ENCODE peak calls at places on chromosome 3, in four cellular contexts. One of them, this sample, is unnamed.

GRCh38 chr3:194273396-194274310 is 77.5 kb downstream of the CPN2 start:
- DNase-seq in transverse colon: no peak
- DNase-seq in esophagus squamous epithelium: no peak
- DNase-seq in uterus: peak; percentile 20
- DNase-seq in this sample: no peak

GRCh38 chr3:57958642-57959406 is 49.4 kb upstream of the FLNB start:
- DNase-seq in uterus: peak; percentile 41
- DNase-seq in transverse colon: peak; percentile 64
- DNase-seq in esophagus squamous epithelium: no peak
- DNase-seq in this sample: no peak

GRCh38 chr3:189458536-189458935 is 172.7 kb upstream of the TP63 start:
- DNase-seq in esophagus squamous epithelium: no peak
- DNase-seq in uterus: no peak
- DNase-seq in transverse colon: no peak
- DNase-seq in this sample: no peak

GRCh38 chr3:56022619-56023018 is 445.6 kb downstream of the ERC2 start:
- DNase-seq in esophagus squamous epithelium: no peak
- DNase-seq in uterus: no peak
- DNase-seq in transverse colon: no peak
- DNase-seq in this sample: no peak

GRCh38 chr3:16280671-16281070 is 15.7 kb downstream of the OXNAD1 start:
- DNase-seq in esophagus squamous epithelium: no peak
- DNase-seq in transverse colon: no peak
- DNase-seq in uterus: no peak
- DNase-seq in this sample: no peak

GRCh38 chr3:21326704-21327103 is 424.3 kb downstream of the ZNF385D start:
- DNase-seq in transverse colon: no peak
- DNase-seq in uterus: no peak
- DNase-seq in esophagus squamous epithelium: no peak
- DNase-seq in this sample: no peak

GRCh38 chr3:33277193-33277882 is at the start of gene FBXL2:
- DNase-seq in esophagus squamous epithelium: no peak
- DNase-seq in transverse colon: peak; percentile 24
- DNase-seq in uterus: peak; percentile 41
- DNase-seq in this sample: no peak

GRCh38 chr3:65992106-65992505 is 46.6 kb downstream of the MAGI1 start:
- DNase-seq in transverse colon: no peak
- DNase-seq in uterus: no peak
- DNase-seq in esophagus squamous epithelium: no peak
- DNase-seq in this sample: no peak

GRCh38 chr3:165983284-165983683 is 146.1 kb upstream of the BCHE start:
- DNase-seq in transverse colon: no peak
- DNase-seq in uterus: no peak
- DNase-seq in esophagus squamous epithelium: no peak
- DNase-seq in this sample: no peak

GRCh38 chr3:154090116-154090420 is 31.1 kb upstream of the ARHGEF26 start:
- DNase-seq in uterus: no peak
- DNase-seq in transverse colon: no peak
- DNase-seq in esophagus squamous epithelium: no peak
- DNase-seq in this sample: no peak

GRCh38 chr3:114418724-114419543 is 125.1 kb downstream of the TIGIT start:
- DNase-seq in transverse colon: no peak
- DNase-seq in esophagus squamous epithelium: no peak
- DNase-seq in uterus: no peak
- DNase-seq in this sample: no peak

GRCh38 chr3:114081022-114081421 is 24.5 kb downstream of the QTRT2 start:
- DNase-seq in uterus: no peak
- DNase-seq in esophagus squamous epithelium: no peak
- DNase-seq in transverse colon: no peak
- DNase-seq in this sample: no peak

GRCh38 chr3:95302044-95302443 is 1239.2 kb downstream of the NSUN3 start:
- DNase-seq in transverse colon: no peak
- DNase-seq in esophagus squamous epithelium: no peak
- DNase-seq in uterus: no peak
- DNase-seq in this sample: no peak

GRCh38 chr3:113948015-113948917 is 453 bp downstream of the ZDHHC23 start:
- DNase-seq in transverse colon: peak; percentile 65
- DNase-seq in uterus: no peak
- DNase-seq in esophagus squamous epithelium: no peak
- DNase-seq in this sample: no peak

GRCh38 chr3:177778633-177779032 is 581.4 kb upstream of the TBL1XR1 start:
- DNase-seq in esophagus squamous epithelium: no peak
- DNase-seq in uterus: no peak
- DNase-seq in transverse colon: no peak
- DNase-seq in this sample: no peak

GRCh38 chr3:71912839-71913495 is 128.0 kb upstream of the PROK2 start:
- DNase-seq in uterus: no peak
- DNase-seq in esophagus squamous epithelium: no peak
- DNase-seq in transverse colon: no peak
- DNase-seq in this sample: no peak

GRCh38 chr3:8436667-8437287 is 64.8 kb upstream of the LMCD1 start:
- DNase-seq in uterus: no peak
- DNase-seq in esophagus squamous epithelium: no peak
- DNase-seq in transverse colon: no peak
- DNase-seq in this sample: no peak

GRCh38 chr3:58055309-58055708 is 47.1 kb downstream of the FLNB start:
- DNase-seq in transverse colon: no peak
- DNase-seq in esophagus squamous epithelium: no peak
- DNase-seq in uterus: no peak
- DNase-seq in this sample: no peak

GRCh38 chr3:43638594-43639447 is 17.0 kb upstream of the ANO10 start:
- DNase-seq in esophagus squamous epithelium: no peak
- DNase-seq in transverse colon: peak; percentile 73
- DNase-seq in uterus: no peak
- DNase-seq in this sample: no peak

GRCh38 chr3:181711325-181712135 is at the start of gene SOX2:
- DNase-seq in esophagus squamous epithelium: no peak
- DNase-seq in transverse colon: peak; percentile 48
- DNase-seq in uterus: no peak
- DNase-seq in this sample: no peak

DNA sequence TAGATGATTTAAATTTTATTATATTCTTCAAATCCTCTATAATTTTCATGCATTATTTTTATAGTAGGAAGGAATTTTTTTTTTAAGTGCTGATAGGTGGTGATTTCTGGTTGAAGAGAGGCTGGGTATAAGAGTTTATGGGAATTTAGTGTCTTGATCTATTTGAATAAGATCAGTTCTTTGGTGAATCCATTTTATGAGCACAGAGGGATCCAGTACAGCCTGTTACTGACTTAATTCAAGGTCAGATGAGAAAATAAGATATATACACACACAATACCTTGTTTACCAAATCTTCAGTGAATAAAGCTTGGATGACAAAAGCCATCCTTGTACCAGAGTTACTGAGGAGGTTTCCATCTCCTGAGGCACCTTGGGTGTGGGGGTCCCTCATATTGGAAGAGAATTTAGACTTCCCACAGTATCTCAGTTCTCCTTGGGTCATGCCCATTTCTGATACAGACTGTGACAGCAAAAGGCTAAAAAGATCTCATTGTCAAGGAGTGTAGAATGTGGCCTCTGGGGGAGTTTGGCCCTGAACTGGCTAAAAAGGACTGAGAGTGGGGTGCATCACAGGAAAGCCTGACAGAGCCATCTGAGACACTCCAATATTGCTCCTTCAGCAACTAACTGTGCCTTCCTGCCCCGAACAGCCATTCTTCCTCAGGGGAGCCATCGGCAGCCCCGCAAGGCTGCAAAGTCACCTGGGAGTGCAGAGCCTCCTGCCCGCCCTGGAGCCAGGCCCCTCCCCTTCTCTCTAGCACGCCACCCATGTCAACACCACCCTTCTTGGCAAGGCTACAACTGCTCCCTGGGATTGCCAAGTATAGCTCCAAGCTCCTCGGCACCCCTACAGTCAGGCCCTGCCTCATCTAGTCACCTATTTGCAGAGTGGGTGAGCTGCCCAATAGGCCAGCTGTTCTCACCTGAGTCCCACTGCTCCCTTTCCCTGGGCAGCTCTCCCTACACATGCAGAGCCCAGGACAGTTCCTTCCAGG is 43.1 kb upstream of the HACD2 start:
- DNase-seq in uterus: peak; percentile 47
- DNase-seq in esophagus squamous epithelium: no peak
- DNase-seq in transverse colon: peak; percentile 47
- DNase-seq in this sample: peak; percentile 76
- H3K4me1 ChIP-seq in uterus: no peaks in the 10 kb centered on the region
- H3K4me1 ChIP-seq in esophagus squamous epithelium: peaks cover 23% of the 10 kb centered on the region
- H3K4me1 ChIP-seq in transverse colon: peaks cover 8% of the 10 kb centered on the region
- H3K4me1 ChIP-seq in this sample: peaks cover 18% of the 10 kb centered on the region

GRCh38 chr3:129016725-129017530 is 15.8 kb downstream of the EFCC1 start:
- DNase-seq in esophagus squamous epithelium: no peak
- DNase-seq in uterus: no peak
- DNase-seq in transverse colon: peak; percentile 79
- DNase-seq in this sample: no peak

GRCh38 chr3:129014793-129015345 is 13.8 kb downstream of the EFCC1 start:
- DNase-seq in esophagus squamous epithelium: no peak
- DNase-seq in transverse colon: no peak
- DNase-seq in uterus: no peak
- DNase-seq in this sample: no peak

GRCh38 chr3:129016366-129016724 is 15.2 kb downstream of the EFCC1 start:
- DNase-seq in esophagus squamous epithelium: no peak
- DNase-seq in transverse colon: peak; percentile 85
- DNase-seq in uterus: no peak
- DNase-seq in this sample: no peak

GRCh38 chr3:129014148-129014547 is 13.0 kb downstream of the EFCC1 start:
- DNase-seq in transverse colon: no peak
- DNase-seq in uterus: no peak
- DNase-seq in esophagus squamous epithelium: no peak
- DNase-seq in this sample: no peak

DNA sequence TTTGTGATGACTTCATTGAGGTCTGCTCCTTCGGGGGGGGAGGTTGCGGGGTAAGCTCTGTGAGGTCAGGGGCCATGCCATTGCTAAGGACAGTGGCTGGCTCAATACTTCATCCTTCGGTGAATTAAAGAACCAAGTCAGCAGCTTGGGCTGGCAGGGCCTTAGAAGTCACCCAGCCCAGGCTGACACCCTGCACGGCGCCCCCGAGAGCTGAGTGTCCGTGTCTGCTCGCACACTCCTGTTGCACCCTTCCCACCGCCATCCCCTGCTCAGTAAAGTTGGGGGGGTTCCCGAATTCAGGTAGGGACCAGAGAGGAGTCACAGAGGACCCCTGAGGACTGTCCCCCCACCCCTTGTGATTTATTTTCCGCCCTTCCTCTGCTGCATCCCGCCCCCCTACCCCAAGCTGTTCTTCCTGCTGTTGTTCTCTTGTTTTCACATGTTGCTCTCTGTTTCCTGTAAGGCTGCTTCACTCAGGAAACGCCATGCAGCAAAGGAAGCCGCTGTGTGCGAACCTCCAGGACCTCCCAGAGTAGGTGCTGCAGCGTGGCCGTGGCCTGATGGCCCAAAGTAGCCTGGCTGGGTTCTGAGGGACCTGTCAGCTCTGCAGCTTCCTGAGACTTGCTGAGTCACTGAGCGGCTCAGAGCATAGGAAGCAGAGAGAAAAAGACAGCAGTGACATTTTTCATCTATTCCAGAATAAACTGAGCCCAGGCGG is 14.4 kb downstream of the EFCC1 start:
- DNase-seq in esophagus squamous epithelium: no peak
- DNase-seq in uterus: no peak
- DNase-seq in transverse colon: peak; percentile 39
- DNase-seq in this sample: no peak
- TF ChIP-seq POLR2A in esophagus squamous epithelium: no peak
- TF ChIP-seq POLR2A in uterus: no peak
- TF ChIP-seq POLR2A in transverse colon: no peak
- TF ChIP-seq POLR2A in this sample: no peak

GRCh38 chr3:197167546-197167945 is 130.9 kb downstream of the DLG1 start:
- DNase-seq in uterus: no peak
- DNase-seq in esophagus squamous epithelium: no peak
- DNase-seq in transverse colon: no peak
- DNase-seq in this sample: no peak
- TF ChIP-seq CTCF in uterus: no peak
- TF ChIP-seq CTCF in esophagus squamous epithelium: no peak
- TF ChIP-seq CTCF in transverse colon: no peak
- TF ChIP-seq CTCF in this sample: no peak

GRCh38 chr3:12966847-12967750 is 106.1 kb downstream of the IQSEC1 start:
- DNase-seq in uterus: no peak
- DNase-seq in esophagus squamous epithelium: no peak
- DNase-seq in transverse colon: peak; percentile 31
- DNase-seq in this sample: no peak

GRCh38 chr3:12963869-12964712 is 109.1 kb downstream of the IQSEC1 start:
- DNase-seq in esophagus squamous epithelium: no peak
- DNase-seq in transverse colon: no peak
- DNase-seq in uterus: no peak
- DNase-seq in this sample: no peak

GRCh38 chr3:12965999-12966846 is 107.0 kb downstream of the IQSEC1 start:
- DNase-seq in uterus: no peak
- DNase-seq in transverse colon: no peak
- DNase-seq in esophagus squamous epithelium: no peak
- DNase-seq in this sample: no peak

GRCh38 chr3:12963184-12963868 is 109.9 kb downstream of the IQSEC1 start:
- DNase-seq in uterus: no peak
- DNase-seq in esophagus squamous epithelium: no peak
- DNase-seq in transverse colon: no peak
- DNase-seq in this sample: no peak

DNA sequence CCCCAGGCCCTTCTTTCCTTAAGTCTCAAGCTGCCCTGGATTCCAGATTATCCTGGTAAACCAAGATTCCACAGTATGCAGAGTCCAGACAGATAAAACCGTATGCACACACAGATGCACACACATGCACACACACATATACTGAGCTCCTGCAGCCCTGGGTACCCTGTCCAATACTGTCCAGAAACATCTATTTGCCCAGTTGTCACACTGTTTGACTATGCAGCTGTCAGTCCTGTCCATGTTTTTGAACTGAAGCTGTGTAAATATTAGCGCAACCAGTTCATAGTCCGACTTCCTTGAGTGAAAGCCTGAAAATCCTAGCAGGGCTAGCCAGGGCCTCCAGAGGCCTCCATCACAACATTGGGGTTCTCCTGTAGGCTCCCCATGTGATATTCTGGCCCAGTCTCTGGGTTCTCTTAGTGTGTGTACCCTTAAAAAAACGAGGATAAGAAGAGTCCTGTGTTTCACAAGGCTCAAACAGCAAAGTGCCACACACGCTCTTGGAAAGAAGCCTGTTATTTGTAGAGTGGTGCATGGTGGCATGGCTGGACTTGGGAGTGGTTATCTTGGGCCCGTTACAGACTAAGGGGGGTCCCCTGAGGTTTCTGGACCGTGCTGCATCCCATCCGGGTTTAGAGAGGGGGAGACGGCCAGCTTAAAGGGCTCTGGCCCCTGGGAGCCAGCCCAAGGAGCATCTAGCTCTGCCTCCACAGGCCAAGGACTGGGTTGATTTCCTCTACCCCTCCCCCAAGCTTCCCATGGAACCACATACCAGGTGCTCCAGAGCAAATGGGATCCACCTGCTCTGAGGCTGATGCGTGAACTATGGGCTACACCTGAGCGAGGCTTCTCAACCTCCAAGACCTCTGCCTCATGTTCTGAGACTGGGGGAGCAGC is 108.3 kb downstream of the IQSEC1 start:
- DNase-seq in transverse colon: no peak
- DNase-seq in esophagus squamous epithelium: no peak
- DNase-seq in uterus: no peak
- DNase-seq in this sample: no peak
- H3K4me1 ChIP-seq in transverse colon: peaks cover 76% of the 10 kb centered on the region
- H3K4me1 ChIP-seq in esophagus squamous epithelium: peaks cover 49% of the 10 kb centered on the region
- H3K4me1 ChIP-seq in uterus: peaks cover 13% of the 10 kb centered on the region
- H3K4me1 ChIP-seq in this sample: peaks cover 84% of the 10 kb centered on the region

This sample was measured in vagina.